ENCODE peak calls at places on chromosomes 5 and 9, in four cellular contexts. X, I, D and O are unnamed samples.

GRCh38 chr9:74521009-74521408 is 23.9 kb downstream of the RORB start:
- DNase-seq in X (no peak), I (no peak), D (no peak), O (no peak)

GRCh38 chr9:107751522-107752235 is 262.1 kb upstream of the KLF4 start:
- DNase-seq in X (no peak), I (peak), D (peak), O (no peak)

GRCh38 chr9:92730897-92731296 is 33.7 kb downstream of the BICD2 start:
- DNase-seq in X (no peak), I (no peak), D (no peak), O (no peak)

GRCh38 chr9:38180631-38181030 is 111.6 kb upstream of the SHB start:
- DNase-seq in X (no peak), I (no peak), D (peak), O (no peak)

GRCh38 chr5:139872052-139872766 is 76.6 kb downstream of the PSD2 start:
- DNase-seq in X (no peak), I (no peak), D (no peak), O (no peak)

GRCh38 chr5:114726126-114726525 is 364.3 kb downstream of the KCNN2 start:
- DNase-seq in X (no peak), I (no peak), D (no peak), O (no peak)

GRCh38 chr9:76810377-76810957 is 46.2 kb downstream of the PCA3 start:
- DNase-seq in X (peak), I (peak), D (peak), O (peak)

GRCh38 chr5:54832066-54832465 is 153.3 kb downstream of the ESM1 start:
- DNase-seq in X (no peak), I (no peak), D (no peak), O (no peak)

GRCh38 chr5:149201121-149201637 is 59.9 kb downstream of the ABLIM3 start:
- DNase-seq in X (no peak), I (no peak), D (no peak), O (no peak)

GRCh38 chr5:170632985-170633234 is 129.1 kb downstream of the KCNIP1 start:
- DNase-seq in X (peak), I (no peak), D (no peak), O (no peak)

GRCh38 chr9:26264709-26265601 is 586.7 kb upstream of the TUSC1 start:
- DNase-seq in X (no peak), I (no peak), D (peak), O (no peak)

GRCh38 chr5:157485340-157485739 is 25.3 kb downstream of the NIPAL4 start:
- DNase-seq in X (no peak), I (no peak), D (no peak), O (no peak)

GRCh38 chr9:93486269-93486668 is 32.9 kb upstream of the FAM120AOS start:
- DNase-seq in X (no peak), I (no peak), D (no peak), O (no peak)

GRCh38 chr5:90690317-90690716 is 131.7 kb downstream of the ADGRV1 start:
- DNase-seq in X (no peak), I (no peak), D (no peak), O (no peak)

GRCh38 chr9:126217121-126217520 is 109.5 kb upstream of the MVB12B start:
- DNase-seq in X (no peak), I (no peak), D (no peak), O (no peak)

GRCh38 chr9:20865357-20865756 is 166.1 kb downstream of the HACD4 start:
- DNase-seq in X (no peak), I (no peak), D (peak), O (no peak)

GRCh38 chr9:108880917-108881316 is 18.9 kb downstream of the ACTL7A start:
- DNase-seq in X (no peak), I (no peak), D (no peak), O (no peak)

GRCh38 chr5:1174122-1174936 is 27.1 kb upstream of the SLC6A19 start:
- DNase-seq in X (peak), I (peak), D (peak), O (no peak)

GRCh38 chr5:75337366-75338021 is 474 bp downstream of the HMGCR start:
- DNase-seq in X (peak), I (no peak), D (peak), O (peak)

GRCh38 chr9:36876056-36876455 is 158.0 kb downstream of the PAX5 start:
- DNase-seq in X (peak), I (no peak), D (no peak), O (no peak)

GRCh38 chr5:136724161-136724560 is 358.8 kb upstream of the TRPC7 start:
- DNase-seq in X (no peak), I (no peak), D (peak), O (no peak)

GRCh38 chr9:81573415-81574321 is 115.7 kb downstream of the TLE1 start:
- DNase-seq in X (no peak), I (no peak), D (no peak), O (no peak)

GRCh38 chr9:89606567-89607311 is 1.9 kb downstream of the GADD45G start:
- DNase-seq in X (no peak), I (no peak), D (peak), O (peak)

GRCh38 chr5:34655354-34655991 is 655 bp upstream of the RAI14 start:
- DNase-seq in X (no peak), I (peak), D (peak), O (peak)

GRCh38 chr5:131382407-131383395 is 118.8 kb downstream of the CDC42SE2 start:
- DNase-seq in X (peak), I (peak), D (peak), O (no peak)

GRCh38 chr5:15008476-15008875 is 136.9 kb upstream of the ANKH start:
- DNase-seq in X (no peak), I (peak), D (peak), O (peak)

GRCh38 chr5:179601871-179602625 is 21.4 kb downstream of the HNRNPH1 start:
- DNase-seq in X (no peak), I (no peak), D (no peak), O (no peak)

GRCh38 chr9:99173570-99174504 is 47.9 kb downstream of the ALG2 start:
- DNase-seq in X (no peak), I (no peak), D (peak), O (no peak)

GRCh38 chr9:116448463-116448862 is 238.6 kb upstream of the TRIM32 start:
- DNase-seq in X (no peak), I (no peak), D (no peak), O (no peak)

GRCh38 chr5:139974661-139975060 is 68.4 kb downstream of the NRG2 start:
- DNase-seq in X (no peak), I (no peak), D (no peak), O (no peak)

GRCh38 chr9:115615821-115616665 is 498.1 kb upstream of the TNC start:
- DNase-seq in X (no peak), I (peak), D (peak), O (no peak)

GRCh38 chr5:131622633-131623032 is 12.4 kb downstream of the RAPGEF6 start:
- DNase-seq in X (no peak), I (no peak), D (peak), O (no peak)

GRCh38 chr9:21817176-21817575 is 14.7 kb downstream of the MTAP start:
- DNase-seq in X (no peak), I (no peak), D (peak), O (no peak)

GRCh38 chr9:96331236-96331947 is 29.4 kb upstream of the HSD17B3 start:
- DNase-seq in X (no peak), I (no peak), D (peak), O (no peak)

DNA sequence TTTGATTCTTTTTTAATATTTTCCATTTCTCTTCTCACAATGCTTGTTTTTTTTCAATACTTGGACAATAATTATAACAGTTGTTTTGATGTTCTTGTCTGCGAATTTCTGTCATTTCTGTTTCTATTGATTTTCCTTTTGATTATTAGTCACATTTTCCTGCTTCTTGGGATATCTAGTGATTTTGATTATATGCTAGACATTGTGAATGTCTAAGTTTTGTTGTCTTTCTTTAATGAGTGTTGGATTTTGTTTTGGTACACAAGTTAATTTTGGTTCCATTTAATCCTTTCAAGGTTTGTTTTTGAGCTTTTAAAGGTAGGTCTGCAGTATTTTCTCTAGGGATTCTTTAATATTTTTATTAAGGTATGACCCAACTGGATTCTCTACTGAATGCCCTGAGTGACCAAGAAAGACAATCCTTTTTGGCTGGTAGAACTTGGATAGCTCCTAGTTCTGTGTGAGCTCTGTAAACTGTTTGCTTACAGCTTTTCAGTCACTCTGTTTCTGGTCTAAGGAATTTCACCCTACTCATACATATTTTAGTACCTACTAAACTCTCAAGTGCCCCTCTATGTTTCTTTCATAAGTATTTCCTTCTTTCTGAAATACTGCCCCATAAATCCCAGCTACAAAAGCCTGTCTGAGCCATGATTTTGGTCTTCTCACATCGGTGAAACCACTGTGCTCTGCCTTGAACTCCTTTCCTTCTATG is 12.5 kb upstream of the PDE8B start:
- DNase-seq in X (no peak), I (no peak), D (no peak), O (no peak)
- H3K4me3 ChIP-seq in X (no peak), I (no peak), D (no peak), O (no peak)

GRCh38 chr9:3342159-3342777 is 183.5 kb downstream of the RFX3 start:
- DNase-seq in X (no peak), I (no peak), D (peak), O (no peak)
- H3K4me3 ChIP-seq in X (no peak), I (no peak), D (no peak), O (no peak)

DNA sequence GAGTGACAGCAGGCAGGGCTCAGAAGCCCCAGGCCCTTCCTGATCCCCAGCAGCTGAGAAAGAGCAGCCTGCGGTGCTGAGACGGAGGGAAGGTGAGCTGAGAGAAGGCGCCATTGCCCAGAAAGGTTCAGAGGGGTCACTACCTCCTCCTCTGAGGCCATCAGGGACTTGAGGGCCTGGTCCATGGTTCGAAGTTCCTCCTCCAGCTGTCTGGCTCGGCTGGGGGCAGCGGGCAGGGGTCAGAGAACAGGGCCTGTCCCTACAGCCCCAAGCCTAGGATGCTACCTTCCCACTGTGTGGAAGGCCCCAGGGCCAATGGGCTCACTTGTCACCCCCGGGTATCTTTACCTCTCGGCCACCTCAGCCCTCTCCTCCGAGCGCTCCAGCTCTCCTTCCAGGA is 4.8 kb downstream of the TPM2 start:
- DNase-seq in X (no peak), I (no peak), D (no peak), O (no peak)
- H3K4me3 ChIP-seq in X (no peak), I (no peak), D (no peak), O (no peak)

GRCh38 chr9:13876741-13877140 is 437.2 kb downstream of the NFIB start:
- DNase-seq in X (no peak), I (no peak), D (no peak), O (no peak)
- H3K4me3 ChIP-seq in X (no peak), I (no peak), D (no peak), O (no peak)

GRCh38 chr9:137130176-137130755 is 8.7 kb upstream of the GRIN1 start:
- DNase-seq in X (no peak), I (no peak), D (peak), O (no peak)
- H3K4me3 ChIP-seq in X (peak), I (peak), D (peak), O (peak)

DNA sequence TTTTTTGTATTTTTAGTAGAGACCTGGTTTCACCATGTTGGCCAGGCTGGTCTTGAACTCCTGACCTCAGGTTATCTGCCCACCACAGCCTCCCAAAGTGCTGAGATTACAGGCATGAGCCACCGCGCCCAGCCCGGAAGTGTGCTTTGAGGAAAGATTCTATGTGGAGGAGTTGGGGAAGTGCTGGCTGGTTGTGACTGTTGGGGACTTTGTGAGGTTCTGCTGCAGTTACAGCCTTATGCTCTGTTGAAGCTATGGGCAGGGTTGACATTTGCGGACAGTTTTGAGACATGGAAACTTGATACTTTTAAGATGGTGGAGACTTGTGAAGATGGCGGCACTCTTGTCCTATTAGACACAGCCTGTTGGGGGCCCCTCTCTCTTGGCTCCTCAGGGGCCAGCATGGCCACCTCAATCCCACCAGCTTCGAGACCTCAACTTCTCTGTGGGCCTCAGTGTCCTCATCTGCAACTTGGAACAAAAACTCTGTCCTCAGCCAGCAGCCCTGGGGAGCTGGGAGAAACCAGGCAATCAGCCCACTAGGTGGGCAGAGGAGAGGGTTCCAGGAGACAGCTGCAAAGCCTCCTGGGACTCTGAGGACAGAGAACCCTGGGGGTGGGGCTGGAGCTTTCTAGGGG is 24.9 kb downstream of the C9orf50 start:
- DNase-seq in X (no peak), I (no peak), D (no peak), O (no peak)
- H3K4me3 ChIP-seq in X (no peak), I (no peak), D (no peak), O (no peak)

DNA sequence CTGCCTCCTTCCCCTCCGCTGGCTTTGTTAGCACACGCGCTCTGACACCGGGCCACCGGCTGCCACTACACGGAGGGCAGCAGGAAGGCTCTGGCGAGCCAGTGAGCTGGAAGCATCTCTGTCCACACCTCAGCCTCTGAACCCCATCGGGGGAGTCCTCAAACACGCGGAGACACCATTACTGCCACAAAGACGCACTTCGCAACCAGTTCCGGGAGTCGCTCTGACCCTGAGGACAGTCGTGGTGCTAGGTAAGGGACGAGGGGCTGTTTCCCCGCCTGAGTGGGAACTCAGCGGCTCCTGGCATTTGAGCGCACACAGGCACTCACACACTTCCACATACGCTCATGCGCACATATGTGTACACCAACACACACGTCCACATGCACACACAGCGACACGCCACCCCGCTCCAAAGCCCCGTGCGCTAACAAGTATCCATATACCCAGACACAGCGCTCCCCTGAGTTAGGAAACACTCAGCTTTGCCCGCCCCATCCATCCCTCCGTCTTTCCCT is 159.9 kb downstream of the C9orf152 start:
- DNase-seq in X (peak), I (no peak), D (no peak), O (no peak)
- H3K4me3 ChIP-seq in X (peak), I (peak), D (peak), O (peak)

GRCh38 chr9:615756-616155 is 225.7 kb upstream of the DMRT1 start:
- DNase-seq in X (no peak), I (no peak), D (peak), O (peak)

GRCh38 chr9:616694-617093 is 224.8 kb upstream of the DMRT1 start:
- DNase-seq in X (no peak), I (no peak), D (no peak), O (no peak)

GRCh38 chr9:618478-618877 is 223.0 kb upstream of the DMRT1 start:
- DNase-seq in X (no peak), I (no peak), D (peak), O (no peak)

GRCh38 chr9:614421-614820 is 227.1 kb upstream of the DMRT1 start:
- DNase-seq in X (no peak), I (no peak), D (no peak), O (no peak)

DNA sequence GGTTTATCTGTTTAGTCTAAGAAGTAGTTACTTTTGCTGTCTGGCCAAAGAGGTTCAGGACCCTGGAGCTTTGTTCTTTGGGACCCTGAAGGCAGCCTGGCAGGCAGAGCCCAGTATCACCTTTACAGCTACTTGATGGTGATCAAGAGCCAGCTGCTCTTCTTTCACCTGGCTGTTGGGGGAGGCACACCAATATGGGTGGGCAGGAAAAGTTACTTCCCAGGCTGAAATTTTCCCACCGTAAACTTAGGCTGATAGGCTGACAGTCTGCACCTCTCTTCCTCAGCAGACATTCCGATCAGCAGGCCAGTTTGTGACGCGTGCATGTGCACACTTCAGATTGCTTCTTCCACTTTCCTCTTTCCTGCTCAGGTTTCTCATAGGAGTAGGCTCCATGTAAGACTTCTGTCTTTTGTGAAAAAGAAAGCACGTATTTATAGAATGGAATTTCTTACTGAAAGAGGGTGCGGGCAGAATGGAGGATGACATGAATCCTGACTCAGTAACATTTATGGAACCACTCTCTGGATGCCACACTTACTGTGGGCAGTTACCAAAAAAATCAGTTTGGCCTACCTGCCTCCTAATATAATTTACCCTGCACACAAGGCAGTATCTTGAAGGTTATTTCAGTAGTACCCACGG is 223.9 kb upstream of the DMRT1 start:
- DNase-seq in X (no peak), I (no peak), D (no peak), O (peak)
- H3K4me3 ChIP-seq in X (no peak), I (no peak), D (no peak), O (no peak)